ENCODE peak calls at places on chromosome X, in seven cellular contexts. C is Peyer's patch, I is cardiac muscle cell, Q is SK-N-SH, B is coronary artery, V is lower lobe of right lung, G is A549. H is an unnamed sample.

GRCh38 chrX:46628406-46629371 is 55.1 kb downstream of the CHST7 start:
- DNase-seq in B (peak), V (peak), C (no peak), I (no peak), G (no peak), Q (no peak), H (no peak)

GRCh38 chrX:118177708-118178107 is 61.1 kb upstream of the KLHL13 start:
- DNase-seq in I (no peak), B (no peak), Q (no peak), G (no peak), C (no peak), V (no peak), H (no peak)

GRCh38 chrX:98490670-98491069 is 1607.0 kb downstream of the RPA4 start:
- DNase-seq in I (no peak), Q (no peak), G (no peak), V (no peak), B (no peak), C (no peak), H (no peak)

GRCh38 chrX:41956027-41956426 is 32.7 kb upstream of the CASK start:
- DNase-seq in C (no peak), B (no peak), G (no peak), V (no peak), Q (no peak), I (peak), H (no peak)

GRCh38 chrX:112849010-112849409 is 8.4 kb upstream of the AMOT start:
- DNase-seq in C (no peak), V (no peak), I (no peak), Q (peak), B (no peak), G (no peak), H (no peak)

GRCh38 chrX:46601283-46601682 is 27.7 kb downstream of the CHST7 start:
- DNase-seq in I (no peak), C (no peak), V (no peak), Q (peak), G (no peak), B (no peak), H (no peak)

GRCh38 chrX:41303013-41303412 is 30.9 kb upstream of the DDX3X start:
- DNase-seq in V (no peak), C (no peak), I (no peak), B (no peak), G (no peak), Q (no peak), H (no peak)

GRCh38 chrX:129992181-129992580 is 9.7 kb downstream of the BCORL1 start:
- DNase-seq in C (no peak), G (no peak), I (no peak), Q (no peak), B (no peak), V (no peak), H (no peak)

GRCh38 chrX:78839711-78840110 is 92.2 kb downstream of the LPAR4 start:
- DNase-seq in B (no peak), Q (no peak), I (no peak), G (no peak), C (no peak), V (no peak), H (no peak)

GRCh38 chrX:88425739-88426138 is 321.3 kb upstream of the CPXCR1 start:
- DNase-seq in C (no peak), V (no peak), B (no peak), G (peak), Q (no peak), I (peak), H (no peak)

GRCh38 chrX:47540754-47541538 is 20.1 kb upstream of the ARAF start:
- DNase-seq in V (peak), B (peak), C (peak), Q (peak), G (peak), I (peak), H (peak)

GRCh38 chrX:17592117-17592516 is 145.2 kb upstream of the SCML1 start:
- DNase-seq in G (no peak), B (no peak), C (no peak), Q (no peak), I (no peak), V (no peak), H (no peak)

GRCh38 chrX:129981752-129982299 is 609 bp upstream of the BCORL1 start:
- DNase-seq in I (no peak), Q (peak), G (no peak), C (peak), B (no peak), V (no peak), H (no peak)

GRCh38 chrX:118807151-118808017 is 16.2 kb upstream of the ZCCHC12 start:
- DNase-seq in Q (peak), V (no peak), C (no peak), I (peak), B (no peak), G (peak), H (peak)

GRCh38 chrX:10022273-10022541 is 55.0 kb downstream of the CLDN34 start:
- DNase-seq in B (no peak), Q (no peak), G (peak), V (no peak), I (no peak), C (no peak), H (no peak)
- H3K4me3 ChIP-seq in B (no peak), Q (no peak), G (no peak), V (no peak), I (no peak), C (no peak), H (no peak)

DNA sequence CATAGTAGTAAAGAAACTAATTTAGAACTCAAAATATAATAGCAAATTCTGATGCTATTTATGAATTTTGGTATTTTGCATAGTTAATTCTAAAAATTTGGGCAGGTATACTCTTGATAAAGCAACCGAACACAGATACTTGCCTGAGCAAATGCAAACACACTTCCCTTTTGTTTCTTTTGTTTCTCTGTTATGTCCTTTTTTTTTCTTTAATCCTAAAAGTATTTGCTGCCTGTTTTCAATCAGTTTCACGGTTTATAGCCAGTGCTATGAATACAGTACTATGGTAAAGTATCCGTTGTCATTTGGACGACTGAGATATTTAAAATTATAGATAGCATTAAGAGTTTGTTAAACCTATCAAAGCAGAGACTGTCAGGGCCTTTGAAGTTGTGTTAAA is 84.3 kb upstream of the HPRT1 start:
- DNase-seq in C (no peak), I (no peak), V (no peak), G (no peak), B (no peak), Q (no peak), H (no peak)
- H3K4me3 ChIP-seq in C (no peak), I (peak), V (no peak), G (no peak), B (no peak), Q (no peak), H (no peak)

GRCh38 chrX:49100704-49101628 is 21.3 kb upstream of the WDR45 start:
- DNase-seq in Q (peak), C (peak), B (peak), G (peak), I (peak), V (peak), H (peak)
- H3K4me3 ChIP-seq in Q (peak), C (peak), B (peak), G (peak), I (peak), V (peak), H (peak)

GRCh38 chrX:34619920-34620319 is 37.2 kb downstream of the TMEM47 start:
- DNase-seq in I (no peak), C (no peak), Q (no peak), V (no peak), G (no peak), B (no peak), H (no peak)
- H3K4me3 ChIP-seq in I (no peak), C (no peak), Q (no peak), V (no peak), G (no peak), B (no peak), H (no peak)

GRCh38 chrX:48683411-48683982 is at the start of gene WAS:
- DNase-seq in G (no peak), I (no peak), V (peak), B (no peak), C (no peak), Q (no peak), H (no peak)
- H3K4me3 ChIP-seq in G (no peak), I (no peak), V (peak), B (peak), C (peak), Q (no peak), H (no peak)

DNA sequence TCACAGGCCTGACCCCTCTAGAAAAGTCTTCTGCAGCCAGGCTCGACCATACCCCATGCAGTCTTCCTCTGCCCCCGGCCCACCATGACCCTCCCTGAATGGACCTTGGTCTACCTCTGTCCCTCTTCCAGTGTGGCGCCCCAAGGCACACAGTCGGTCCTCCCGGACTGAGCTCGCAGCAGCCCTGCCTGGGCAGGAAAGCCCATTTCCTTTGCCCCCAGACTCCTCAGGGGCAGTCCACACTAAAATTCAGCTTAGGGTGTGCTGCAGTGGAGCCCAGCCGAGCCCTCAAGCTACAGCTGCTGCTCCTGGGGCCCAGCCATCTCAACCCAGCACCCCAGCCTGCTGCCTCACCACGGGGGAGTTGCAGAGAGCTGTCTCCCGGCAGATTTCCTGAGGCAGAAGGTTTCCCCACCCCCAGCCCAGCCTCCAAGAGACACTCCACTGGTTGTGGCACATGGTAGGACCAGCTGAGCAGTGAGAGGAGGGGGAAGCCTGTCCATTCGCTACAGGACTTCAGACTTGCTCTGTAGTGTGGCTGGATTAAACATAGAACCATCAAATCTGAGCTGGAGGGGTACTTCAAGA is 37.5 kb upstream of the IQSEC2 start:
- DNase-seq in V (no peak), I (no peak), C (no peak), G (no peak), Q (no peak), B (no peak), H (no peak)
- H3K4me3 ChIP-seq in V (no peak), I (no peak), C (no peak), G (no peak), Q (peak), B (no peak), H (no peak)

GRCh38 chrX:13078739-13079444 is 34.5 kb upstream of the FAM9C start:
- DNase-seq in G (no peak), I (no peak), V (no peak), C (peak), Q (no peak), B (peak), H (no peak)

GRCh38 chrX:13080128-13080795 is 35.8 kb upstream of the FAM9C start:
- DNase-seq in B (no peak), V (no peak), I (no peak), G (no peak), C (no peak), Q (no peak), H (no peak)

GRCh38 chrX:13084611-13085010 is 40.2 kb upstream of the FAM9C start:
- DNase-seq in Q (no peak), C (no peak), V (no peak), I (no peak), B (no peak), G (no peak), H (no peak)

GRCh38 chrX:13082286-13083065 is 38.1 kb upstream of the FAM9C start:
- DNase-seq in I (no peak), G (no peak), C (no peak), V (no peak), B (no peak), Q (no peak), H (no peak)

DNA sequence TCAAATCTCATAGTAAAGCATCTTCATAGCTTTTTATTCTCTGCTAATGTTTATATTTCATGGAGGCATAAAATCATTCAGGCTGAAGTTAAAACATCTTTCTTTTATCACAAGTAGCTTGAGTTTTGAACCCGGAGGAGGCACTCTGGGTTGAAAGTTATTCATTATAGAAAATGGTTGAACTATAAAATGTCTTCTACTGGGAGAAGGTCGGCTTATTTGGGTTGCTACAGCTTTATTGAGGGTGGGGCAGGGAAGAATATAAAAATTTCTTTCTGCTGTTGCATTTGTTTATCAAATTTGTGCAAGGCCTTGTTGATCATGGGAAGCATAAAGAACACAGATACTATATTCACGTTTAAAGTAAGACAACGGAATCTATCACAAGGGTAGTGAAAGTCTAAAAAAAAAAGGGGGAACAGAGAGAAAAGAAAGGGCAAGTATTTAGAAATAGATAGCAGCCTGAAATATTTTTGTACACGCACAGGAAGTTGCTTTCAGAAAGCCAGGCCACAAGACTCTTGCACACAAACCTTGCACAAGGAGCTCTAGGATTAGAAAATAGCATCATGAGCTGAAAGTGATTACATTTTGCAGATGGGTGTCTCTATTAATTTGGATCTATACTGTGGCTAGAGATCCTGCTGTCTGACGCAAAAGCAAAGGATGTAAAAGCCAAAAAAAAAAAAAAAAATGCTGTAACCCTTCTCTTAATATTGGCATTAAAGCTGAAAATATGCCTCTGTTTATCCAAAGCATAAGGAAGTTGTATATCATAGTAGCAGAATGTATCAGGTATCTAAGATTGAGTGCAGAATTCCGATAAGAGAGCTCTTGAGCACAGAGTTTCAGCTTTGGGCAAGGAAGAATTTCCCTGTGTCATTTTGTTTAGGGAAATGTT is 37.2 kb upstream of the FAM9C start:
- DNase-seq in Q (no peak), G (no peak), C (no peak), V (no peak), B (no peak), I (no peak), H (no peak)
- H3K4me3 ChIP-seq in Q (no peak), G (no peak), C (no peak), V (no peak), B (no peak), I (no peak), H (no peak)

H was measured in WERI-Rb-1.